ENCODE peak calls at places on chromosomes 16 and 17, in six cellular contexts. W is SHP77; M is colonic mucosa; B is H9; G is CD8-positive, alpha-beta T cell; V is ELR. U is an unnamed sample.

GRCh38 chr17:43578699-43579569 is 32.8 kb upstream of the ETV4 start:
- DNase-seq in W (peak), M (no peak), B (peak), V (peak), G (peak), U (no peak)

GRCh38 chr16:75070055-75070841 is 46.3 kb downstream of the LDHD start:
- DNase-seq in M (peak), V (no peak), W (no peak), G (no peak), B (no peak), U (no peak)

GRCh38 chr16:71929048-71929447 is 33.7 kb downstream of the IST1 start:
- DNase-seq in G (no peak), B (no peak), W (no peak), V (peak), M (no peak), U (no peak)

GRCh38 chr17:80246266-80246681 is 14.4 kb upstream of the RNF213 start:
- DNase-seq in M (no peak), W (no peak), G (no peak), V (no peak), B (no peak), U (no peak)

GRCh38 chr17:60526726-60527125 is 684 bp upstream of the APPBP2 start:
- DNase-seq in B (no peak), G (no peak), M (no peak), W (no peak), V (peak), U (no peak)

GRCh38 chr17:79049821-79050220 is 24.8 kb upstream of the ENGASE start:
- DNase-seq in V (no peak), W (no peak), M (no peak), G (no peak), B (no peak), U (no peak)

GRCh38 chr17:65956814-65957213 is 235.1 kb downstream of the CEP112 start:
- DNase-seq in V (peak), W (no peak), M (no peak), G (no peak), B (no peak), U (no peak)

GRCh38 chr17:9054146-9054545 is 32.8 kb downstream of the NTN1 start:
- DNase-seq in G (no peak), B (peak), W (no peak), V (no peak), M (no peak), U (no peak)

GRCh38 chr17:15038656-15039055 is 226.5 kb downstream of the PMP22 start:
- DNase-seq in B (no peak), V (peak), W (no peak), M (no peak), G (no peak), U (no peak)

GRCh38 chr16:1613240-1613639 is 1.1 kb downstream of the CRAMP1 start:
- DNase-seq in M (peak), G (peak), V (peak), W (no peak), B (no peak), U (no peak)

GRCh38 chr17:7915611-7916382 is at the start of gene RNF227:
- DNase-seq in M (peak), B (peak), V (peak), W (peak), G (peak), U (peak)

GRCh38 chr16:63530208-63530607 is 1494.0 kb upstream of the CDH8 start:
- DNase-seq in B (no peak), V (no peak), G (no peak), W (no peak), M (no peak), U (no peak)

GRCh38 chr17:5676012-5676411 is 91.7 kb upstream of the NLRP1 start:
- DNase-seq in M (no peak), W (no peak), G (no peak), B (no peak), V (no peak), U (no peak)

GRCh38 chr17:76188213-76189060 is 47.4 kb upstream of the FOXJ1 start:
- DNase-seq in G (no peak), W (no peak), M (no peak), B (no peak), V (no peak), U (no peak)

GRCh38 chr17:80358861-80359260 is 56.1 kb upstream of the ENDOV start:
- DNase-seq in M (no peak), B (no peak), G (no peak), V (no peak), W (no peak), U (no peak)

GRCh38 chr17:12815642-12816141 is 26.4 kb downstream of the ARHGAP44 start:
- DNase-seq in W (no peak), B (no peak), V (no peak), M (no peak), G (no peak), U (no peak)

GRCh38 chr17:18087610-18088491 is at the start of gene DRG2:
- DNase-seq in M (peak), V (peak), G (peak), W (peak), B (peak), U (peak)

GRCh38 chr17:41328207-41328606 is 12.7 kb upstream of the KRTAP17-1 start:
- DNase-seq in W (no peak), B (no peak), M (no peak), G (no peak), V (no peak), U (no peak)

GRCh38 chr17:58059141-58059540 is 24.1 kb upstream of the DYNLL2 start:
- DNase-seq in V (no peak), G (no peak), B (peak), W (no peak), M (no peak), U (no peak)

GRCh38 chr16:24253192-24253591 is 2.9 kb upstream of the CACNG3 start:
- DNase-seq in W (peak), M (no peak), B (peak), G (peak), V (peak), U (peak)

GRCh38 chr16:21590791-21591190 is 8.6 kb upstream of the METTL9 start:
- DNase-seq in B (no peak), V (peak), G (no peak), W (no peak), M (no peak), U (no peak)

GRCh38 chr17:1800240-1800639 is 29.5 kb downstream of the SMYD4 start:
- DNase-seq in V (no peak), W (no peak), G (no peak), B (no peak), M (no peak), U (no peak)

GRCh38 chr17:29036584-29036983 is 6.4 kb upstream of the PIPOX start:
- DNase-seq in M (no peak), W (no peak), G (no peak), B (peak), V (no peak), U (no peak)

GRCh38 chr16:19639986-19640421 is 78.0 kb downstream of the KNOP1 start:
- DNase-seq in M (no peak), G (no peak), V (no peak), B (no peak), W (no peak), U (no peak)

GRCh38 chr16:760065-760464 is 469 bp upstream of the MSLN start:
- DNase-seq in G (peak), V (no peak), W (no peak), B (no peak), M (no peak), U (no peak)

GRCh38 chr16:66988197-66988788 is at the start of gene CES4A:
- DNase-seq in G (no peak), B (no peak), W (no peak), V (peak), M (no peak), U (no peak)

GRCh38 chr16:12646490-12647274 is 157.0 kb downstream of the CPPED1 start:
- DNase-seq in M (no peak), G (no peak), V (peak), B (no peak), W (no peak), U (peak)

GRCh38 chr17:17103160-17103559 is 60.9 kb downstream of the MPRIP start:
- DNase-seq in V (no peak), B (no peak), W (no peak), M (no peak), G (no peak), U (no peak)

GRCh38 chr16:78742501-78743283 is 643.2 kb downstream of the WWOX start:
- DNase-seq in B (no peak), M (peak), W (no peak), V (no peak), G (peak), U (no peak)

GRCh38 chr17:9002610-9003354 is 18.5 kb upstream of the NTN1 start:
- DNase-seq in B (peak), W (no peak), G (no peak), M (no peak), V (no peak), U (no peak)

GRCh38 chr17:47739150-47739549 is 6.1 kb downstream of the TBX21 start:
- DNase-seq in B (peak), M (no peak), V (no peak), G (no peak), W (no peak), U (no peak)

GRCh38 chr17:61750656-61751055 is 112.7 kb downstream of the BRIP1 start:
- DNase-seq in V (no peak), B (no peak), G (no peak), W (no peak), M (no peak), U (no peak)

GRCh38 chr17:39487946-39488345 is 26.7 kb downstream of the CDK12 start:
- DNase-seq in B (no peak), M (no peak), W (no peak), G (no peak), V (peak), U (no peak)

GRCh38 chr16:28596840-28597691 is at the start of gene SULT1A2:
- DNase-seq in W (no peak), M (peak), B (peak), G (no peak), V (no peak), U (no peak)

GRCh38 chr17:28999216-28999615 is 6.6 kb downstream of the SEZ6 start:
- DNase-seq in W (no peak), B (no peak), G (no peak), M (no peak), V (no peak), U (peak)

GRCh38 chr17:3935140-3935542 is 18.9 kb upstream of the P2RX1 start:
- DNase-seq in G (peak), V (peak), B (peak), M (peak), W (peak), U (no peak)

GRCh38 chr16:47467501-47467900 is 6.4 kb downstream of the PHKB start:
- DNase-seq in V (peak), W (no peak), B (no peak), M (no peak), G (no peak), U (no peak)

GRCh38 chr17:71495420-71495819 is 625.4 kb upstream of the SOX9 start:
- DNase-seq in G (no peak), B (no peak), V (no peak), W (no peak), M (no peak), U (no peak)

U was measured in NCI-H2029.